ENCODE peak calls at places on chromosomes 3 and 15, in seven cellular contexts. Y is Calu3; I is activated CD4-positive, CD25-positive, alpha-beta regulatory T cell; V is omental fat pad; H is H54; X is CD8-positive, alpha-beta memory T cell; R is activated T-cell treated with anti-CD3 and anti-CD28 coated beads for 4 hours. N is an unnamed sample.

GRCh38 chr15:63727542-63727941 is 106.2 kb downstream of the HERC1 start:
- DNase-seq in Y (no peak), I (no peak), V (no peak), H (no peak), X (no peak), R (no peak), N (no peak)

GRCh38 chr15:42345502-42345901 is 13.8 kb upstream of the CAPN3 start:
- DNase-seq in Y (no peak), I (no peak), V (no peak), H (no peak), X (no peak), R (no peak), N (no peak)

GRCh38 chr15:39361497-39361896 is 219.4 kb upstream of the THBS1 start:
- DNase-seq in Y (no peak), I (no peak), V (no peak), H (no peak), X (no peak), R (no peak), N (no peak)

GRCh38 chr3:131224886-131225550 is 156.6 kb upstream of the NUDT16 start:
- DNase-seq in Y (no peak), I (no peak), V (no peak), H (no peak), X (no peak), R (no peak), N (no peak)

GRCh38 chr3:115819785-115820384 is 196.6 kb downstream of the GAP43 start:
- DNase-seq in Y (peak; percentile 61), I (peak; percentile 8), V (no peak), H (peak; percentile 21), X (peak; percentile 76), R (peak; percentile 59), N (peak; percentile 16)

GRCh38 chr3:66405701-66406091 is 95.1 kb downstream of the LRIG1 start:
- DNase-seq in Y (no peak), I (no peak), V (no peak), H (peak; percentile 65), X (no peak), R (no peak), N (no peak)

GRCh38 chr3:187445352-187445751 is 77.2 kb downstream of the RTP4 start:
- DNase-seq in Y (no peak), I (no peak), V (no peak), H (no peak), X (no peak), R (no peak), N (no peak)

GRCh38 chr15:74170845-74171578 is 2.5 kb upstream of the ISLR start:
- DNase-seq in Y (no peak), I (no peak), V (no peak), H (no peak), X (no peak), R (no peak), N (no peak)

GRCh38 chr3:106528932-106529331 is 660.1 kb upstream of the CBLB start:
- DNase-seq in Y (no peak), I (no peak), V (no peak), H (no peak), X (no peak), R (no peak), N (no peak)

GRCh38 chr15:40295297-40295696 is 12.4 kb upstream of the ANKRD63 start:
- DNase-seq in Y (no peak), I (no peak), V (no peak), H (no peak), X (no peak), R (no peak), N (no peak)

GRCh38 chr3:142270407-142270806 is 45.0 kb upstream of the GK5 start:
- DNase-seq in Y (no peak), I (no peak), V (no peak), H (no peak), X (peak; percentile 49), R (no peak), N (no peak)

GRCh38 chr3:4744405-4745239 is 234.6 kb upstream of the BHLHE40 start:
- DNase-seq in Y (no peak), I (no peak), V (no peak), H (no peak), X (no peak), R (no peak), N (no peak)

GRCh38 chr3:149934524-149934923 is 36.2 kb downstream of the PFN2 start:
- DNase-seq in Y (no peak), I (no peak), V (no peak), H (no peak), X (no peak), R (no peak), N (no peak)

GRCh38 chr15:96320703-96321421 is 9.6 kb upstream of the NR2F2 start:
- DNase-seq in Y (peak; percentile 42), I (no peak), V (no peak), H (no peak), X (no peak), R (no peak), N (no peak)

GRCh38 chr15:70875001-70875782 is 17.0 kb downstream of the THAP10 start:
- DNase-seq in Y (no peak), I (no peak), V (no peak), H (no peak), X (no peak), R (no peak), N (no peak)

GRCh38 chr15:62739082-62739481 is 303.5 kb upstream of the TPM1 start:
- DNase-seq in Y (peak; percentile 56), I (no peak), V (no peak), H (peak; percentile 49), X (no peak), R (no peak), N (no peak)

GRCh38 chr15:75436861-75437260 is 14.6 kb downstream of the SIN3A start:
- DNase-seq in Y (no peak), I (no peak), V (no peak), H (no peak), X (no peak), R (no peak), N (no peak)

GRCh38 chr3:196344663-196345062 is 6.5 kb upstream of the TM4SF19 start:
- DNase-seq in Y (no peak), I (no peak), V (no peak), H (no peak), X (no peak), R (no peak), N (no peak)

GRCh38 chr3:88534534-88534933 is 384.8 kb downstream of the C3orf38 start:
- DNase-seq in Y (no peak), I (no peak), V (no peak), H (no peak), X (no peak), R (no peak), N (no peak)

GRCh38 chr3:192515661-192516040 is 211.7 kb downstream of the FGF12 start:
- DNase-seq in Y (no peak), I (no peak), V (no peak), H (no peak), X (no peak), R (no peak), N (no peak)

N was measured in NCI-H187.